ENCODE peak calls at places on chromosomes 11 and 22, in nine cellular contexts. A is amniotic stem cell; D is KBM-7; X is AG04450; L is IMR-90; M is effector CD4-positive, alpha-beta T cell; V is HTR-8/SVneo; O is HT-29; N is ovary. T is an unnamed sample.

GRCh38 chr11:8713760-8714159 is 31.2 kb downstream of the RPL27A start:
- DNase-seq in L (no peak), A (no peak), O (no peak), N (no peak), V (no peak), D (no peak), X (no peak), M (no peak), T (no peak)

GRCh38 chr11:1138053-1138452 is 19.7 kb upstream of the MUC5AC start:
- DNase-seq in N (no peak), M (no peak), D (no peak), L (peak; percentile 82), X (no peak), O (no peak), A (no peak), V (no peak), T (peak; percentile 55)

GRCh38 chr11:7918141-7918540 is 12.9 kb downstream of the OR10A6 start:
- DNase-seq in V (no peak), M (no peak), D (no peak), A (no peak), O (no peak), N (no peak), X (no peak), L (no peak), T (no peak)

GRCh38 chr22:22111267-22111751 is 128.7 kb upstream of the TOP3B start:
- DNase-seq in L (peak; percentile 95), N (no peak), A (no peak), V (peak; percentile 44), D (no peak), M (no peak), X (peak; percentile 77), O (no peak), T (no peak)

GRCh38 chr11:120169981-120170698 is 32.2 kb upstream of the TRIM29 start:
- DNase-seq in D (no peak), L (no peak), V (no peak), O (no peak), M (no peak), X (no peak), A (no peak), N (peak; percentile 15), T (no peak)

GRCh38 chr22:30922151-30922611 is 46.4 kb downstream of the MORC2 start:
- DNase-seq in M (peak; percentile 61), V (no peak), O (no peak), L (peak; percentile 27), N (peak; percentile 68), D (no peak), X (no peak), A (no peak), T (peak; percentile 90)

GRCh38 chr11:24457985-24458384 is 38.9 kb upstream of the LUZP2 start:
- DNase-seq in D (no peak), N (no peak), O (no peak), X (no peak), A (no peak), V (no peak), L (no peak), M (no peak), T (no peak)

GRCh38 chr11:66705587-66706335 is 23.3 kb downstream of the SPTBN2 start:
- DNase-seq in D (no peak), M (no peak), O (no peak), V (no peak), N (no peak), X (no peak), L (no peak), A (no peak), T (no peak)

GRCh38 chr11:3129591-3130268 is 35.4 kb downstream of the OSBPL5 start:
- DNase-seq in X (no peak), M (no peak), N (no peak), O (no peak), L (no peak), V (no peak), D (no peak), A (no peak), T (no peak)

GRCh38 chr11:133945087-133945974 is 11.4 kb downstream of the IGSF9B start:
- DNase-seq in O (peak; percentile 39), D (no peak), X (no peak), L (peak; percentile 14), V (no peak), N (no peak), A (no peak), M (peak; percentile 64), T (peak; percentile 66)

GRCh38 chr22:40712311-40712710 is 33.0 kb downstream of the MCHR1 start:
- DNase-seq in A (no peak), O (no peak), X (no peak), V (no peak), M (no peak), N (no peak), D (no peak), L (no peak), T (no peak)

GRCh38 chr11:4672470-4672869 is 25.2 kb downstream of the OR51E2 start:
- DNase-seq in O (no peak), X (peak; percentile 8), M (no peak), V (peak; percentile 58), N (no peak), L (peak; percentile 52), D (no peak), A (no peak), T (no peak)

GRCh38 chr11:9855579-9856260 is 191.8 kb downstream of the SWAP70 start:
- DNase-seq in A (no peak), V (no peak), M (no peak), N (no peak), L (peak; percentile 80), O (no peak), D (no peak), X (no peak), T (no peak)

GRCh38 chr22:35631597-35631996 is 14.5 kb upstream of the MB start:
- DNase-seq in V (no peak), L (no peak), O (peak; percentile 61), D (peak; percentile 73), N (no peak), A (no peak), M (no peak), X (no peak), T (peak; percentile 47)

GRCh38 chr22:35301370-35301874 is 1.7 kb downstream of the TOM1 start:
- DNase-seq in M (no peak), D (peak; percentile 79), O (peak; percentile 60), X (peak; percentile 70), A (peak; percentile 90), L (peak; percentile 96), V (peak; percentile 29), N (no peak), T (peak; percentile 99)

GRCh38 chr11:123103326-123103980 is 41.5 kb upstream of the HSPA8 start:
- DNase-seq in D (peak; percentile 65), V (peak; percentile 61), A (peak; percentile 58), L (peak; percentile 75), O (peak; percentile 77), X (peak; percentile 34), M (peak; percentile 12), N (peak; percentile 60), T (peak; percentile 56)

GRCh38 chr11:35619754-35620640 is 1.7 kb downstream of the FJX1 start:
- DNase-seq in N (peak; percentile 15), L (peak; percentile 45), A (no peak), V (peak; percentile 37), D (peak; percentile 32), M (no peak), O (no peak), X (no peak), T (no peak)

GRCh38 chr11:76799061-76799804 is 16.1 kb downstream of the TSKU start:
- DNase-seq in M (peak; percentile 59), A (no peak), V (peak; percentile 83), L (peak; percentile 57), D (peak; percentile 85), X (no peak), O (peak; percentile 91), N (peak; percentile 84), T (peak; percentile 52)

T was measured in MV-4-11.